ENCODE peak calls at places on chromosomes 13 and 19, in five cellular contexts. C is AG08396; P is occipital lobe; D is fibroblast of lung; U is stimulated activated CD8-positive, alpha-beta memory T cell treated with anti-CD3 and anti-CD28 coated beads, Interleukin-4, amount 100 ng/mL, for 24 hours. X is an unnamed sample.

GRCh38 chr13:73828811-73829210 is 305.4 kb downstream of the KLF12 start:
- DNase-seq in C (no peak), P (no peak), D (peak), U (no peak), X (no peak)

GRCh38 chr19:33373701-33374405 is at the start of gene CEBPG:
- DNase-seq in C (peak), P (no peak), D (peak), U (peak), X (peak)

GRCh38 chr19:10643968-10644290 is 10.2 kb upstream of the ILF3 start:
- DNase-seq in C (no peak), P (no peak), D (no peak), U (no peak), X (no peak)

GRCh38 chr13:113506025-113506685 is 15.6 kb upstream of the DCUN1D2 start:
- DNase-seq in C (no peak), P (no peak), D (no peak), U (no peak), X (no peak)

GRCh38 chr13:109764474-109765292 is 21.7 kb downstream of the IRS2 start:
- DNase-seq in C (no peak), P (peak), D (peak), U (no peak), X (no peak)

GRCh38 chr13:49791214-49791752 is 1.2 kb downstream of the KPNA3 start:
- DNase-seq in C (no peak), P (no peak), D (peak), U (no peak), X (peak)

GRCh38 chr19:3338541-3339181 is 27.7 kb upstream of the NFIC start:
- DNase-seq in C (no peak), P (no peak), D (no peak), U (no peak), X (no peak)

GRCh38 chr19:6811906-6812305 is 39.4 kb downstream of the VAV1 start:
- DNase-seq in C (peak), P (no peak), D (peak), U (no peak), X (peak)

GRCh38 chr13:47903836-47904235 is 97.2 kb downstream of the SUCLA2 start:
- DNase-seq in C (peak), P (no peak), D (peak), U (no peak), X (no peak)

GRCh38 chr19:17610384-17610783 is 54.9 kb downstream of the COLGALT1 start:
- DNase-seq in C (peak), P (no peak), D (no peak), U (no peak), X (no peak)

GRCh38 chr19:15433519-15434069 is 14.8 kb upstream of the AKAP8L start:
- DNase-seq in C (no peak), P (no peak), D (no peak), U (no peak), X (no peak)

GRCh38 chr19:16206046-16206605 is 8.4 kb downstream of the AP1M1 start:
- DNase-seq in C (no peak), P (no peak), D (no peak), U (no peak), X (no peak)

GRCh38 chr13:44697058-44697457 is 120.9 kb upstream of the TSC22D1 start:
- DNase-seq in C (no peak), P (no peak), D (no peak), U (no peak), X (no peak)

GRCh38 chr13:24459234-24459633 is 53.3 kb downstream of the PARP4 start:
- DNase-seq in C (peak), P (no peak), D (peak), U (no peak), X (no peak)

GRCh38 chr13:29537736-29538624 is 57.5 kb downstream of the SLC7A1 start:
- DNase-seq in C (no peak), P (no peak), D (no peak), U (no peak), X (no peak)

GRCh38 chr19:48102870-48103751 is 7.5 kb downstream of the PLA2G4C start:
- DNase-seq in C (peak), P (no peak), D (peak), U (no peak), X (peak)

GRCh38 chr19:45448887-45449299 is 18.9 kb upstream of the FOSB start:
- DNase-seq in C (no peak), P (no peak), D (no peak), U (no peak), X (no peak)

GRCh38 chr19:18185538-18185937 is 7.5 kb upstream of the MPV17L2 start:
- DNase-seq in C (no peak), P (no peak), D (no peak), U (no peak), X (no peak)

GRCh38 chr19:35911173-35911572 is 3.1 kb upstream of the TYROBP start:
- DNase-seq in C (no peak), P (no peak), D (no peak), U (no peak), X (no peak)

GRCh38 chr13:23626730-23627129 is 56.5 kb downstream of the TNFRSF19 start:
- DNase-seq in C (no peak), P (no peak), D (no peak), U (no peak), X (no peak)